ENCODE peak calls at places on chromosomes 13 and 19, in seven cellular contexts. G is T-cell; T is HepG2; J is anterior cingulate cortex; Q is central memory CD8-positive, alpha-beta T cell; Z is activated CD4-positive, alpha-beta T cell treated with anti-CD3 and anti-CD28 coated beads, Interleukin-2, amount 50 U/mL, for 48 hours; E is stimulated activated CD4-positive, alpha-beta T cell treated with anti-CD3 and anti-CD28 coated beads, Interleukin-2, amount 100 ng/mL, for 48 hours. M is an unnamed sample.

GRCh38 chr19:41997851-41998229 is 3.8 kb upstream of the ATP1A3 start:
- DNase-seq in T (no peak), Z (no peak), E (no peak), Q (no peak), G (no peak), J (peak; percentile 50), M (no peak)

GRCh38 chr19:50804420-50805272 is 14.4 kb downstream of the ACP4 start:
- DNase-seq in G (peak; percentile 95), J (peak; percentile 96), E (peak; percentile 96), Z (peak; percentile 99), Q (peak; percentile 94), T (peak; percentile 96), M (peak; percentile 98)

GRCh38 chr13:32639502-32640105 is 53.4 kb downstream of the PDS5B start:
- DNase-seq in Q (no peak), E (peak; percentile 18), Z (peak; percentile 31), G (peak; percentile 23), T (peak; percentile 50), J (no peak), M (peak; percentile 69)

GRCh38 chr13:109857803-109858202 is 71.4 kb upstream of the IRS2 start:
- DNase-seq in T (no peak), J (no peak), E (no peak), G (no peak), Z (no peak), Q (no peak), M (no peak)

GRCh38 chr13:41352935-41353801 is 42.1 kb downstream of the NAA16 start:
- DNase-seq in G (peak; percentile 45), E (peak; percentile 37), T (peak; percentile 35), J (no peak), Q (peak; percentile 56), Z (peak; percentile 16), M (peak; percentile 34)

GRCh38 chr19:29836409-29836825 is 24.6 kb downstream of the CCNE1 start:
- DNase-seq in E (peak; percentile 31), T (no peak), Z (peak; percentile 43), Q (no peak), G (no peak), J (no peak), M (no peak)

GRCh38 chr19:51751655-51752054 is at the start of gene FPR1:
- DNase-seq in G (no peak), T (no peak), E (no peak), Q (no peak), Z (no peak), J (peak; percentile 4), M (peak; percentile 12)

GRCh38 chr19:58261968-58262921 is 16.5 kb upstream of the ZNF8 start:
- DNase-seq in Z (no peak), J (no peak), Q (no peak), T (no peak), G (no peak), E (no peak), M (no peak)

GRCh38 chr13:81302125-81302524 is 961.2 kb upstream of the SPRY2 start:
- DNase-seq in E (no peak), G (no peak), Q (no peak), Z (no peak), T (no peak), J (no peak), M (no peak)

GRCh38 chr19:50514346-50515167 is 844 bp upstream of the ASPDH start:
- DNase-seq in G (no peak), Z (no peak), Q (no peak), T (no peak), E (no peak), J (peak; percentile 77), M (peak; percentile 82)

GRCh38 chr19:20247016-20247683 is 80.1 kb downstream of the ZNF486 start:
- DNase-seq in Z (peak; percentile 37), T (no peak), E (no peak), J (no peak), G (no peak), Q (no peak), M (peak; percentile 60)

GRCh38 chr19:45781282-45782161 is 768 bp downstream of the DMPK start:
- DNase-seq in Z (no peak), E (no peak), T (no peak), G (no peak), J (no peak), Q (no peak), M (no peak)

GRCh38 chr19:54518844-54519243 is 16.2 kb downstream of the LAIR2 start:
- DNase-seq in Q (no peak), E (no peak), J (no peak), T (peak; percentile 27), Z (peak; percentile 6), G (no peak), M (no peak)

GRCh38 chr13:49421391-49421790 is 22.5 kb downstream of the CAB39L start:
- DNase-seq in E (no peak), G (no peak), Q (no peak), T (peak; percentile 81), J (no peak), Z (peak; percentile 10), M (no peak)

GRCh38 chr19:1986357-1987162 is 29.0 kb downstream of the BTBD2 start:
- DNase-seq in Z (no peak), T (no peak), J (no peak), E (no peak), G (no peak), Q (no peak), M (no peak)

GRCh38 chr19:15613338-15613737 is 1.7 kb upstream of the CYP4F8 start:
- DNase-seq in E (no peak), T (no peak), Q (no peak), G (no peak), J (no peak), Z (no peak), M (no peak)

GRCh38 chr13:71922191-71922590 is 55.2 kb upstream of the DACH1 start:
- DNase-seq in T (no peak), E (no peak), G (no peak), Z (no peak), Q (no peak), J (no peak), M (no peak)

GRCh38 chr13:110272227-110272626 is 34.7 kb downstream of the COL4A1 start:
- DNase-seq in E (no peak), G (no peak), Q (no peak), T (no peak), Z (no peak), J (no peak), M (no peak)

GRCh38 chr13:30108913-30109237 is 198.5 kb downstream of the KATNAL1 start:
- DNase-seq in Q (no peak), G (no peak), T (peak; percentile 33), Z (no peak), E (no peak), J (no peak), M (no peak)

GRCh38 chr19:8391274-8392016 is 1.3 kb downstream of the RAB11B start:
- DNase-seq in T (no peak), J (no peak), E (no peak), Z (no peak), G (no peak), Q (no peak), M (no peak)

GRCh38 chr19:50497030-50497420 is 14.0 kb downstream of the JOSD2 start:
- DNase-seq in G (no peak), Q (no peak), T (no peak), E (no peak), Z (no peak), J (no peak), M (no peak)

GRCh38 chr13:22874839-22875238 is 305.9 kb upstream of the SGCG start:
- DNase-seq in J (no peak), T (no peak), E (no peak), Q (no peak), Z (no peak), G (no peak), M (no peak)

GRCh38 chr13:101123028-101123427 is 293.3 kb downstream of the NALCN start:
- DNase-seq in T (no peak), J (no peak), E (no peak), G (no peak), Z (no peak), Q (no peak), M (no peak)

GRCh38 chr13:30274083-30274482 is 33.3 kb downstream of the KATNAL1 start:
- DNase-seq in Z (no peak), G (no peak), E (no peak), J (no peak), T (no peak), Q (no peak), M (no peak)

GRCh38 chr19:24059572-24060295 is 27.3 kb upstream of the ZNF254 start:
- DNase-seq in Z (no peak), T (no peak), E (no peak), G (no peak), Q (no peak), J (no peak), M (no peak)

GRCh38 chr13:110116072-110116487 is 190.9 kb downstream of the COL4A1 start:
- DNase-seq in Q (peak; percentile 18), E (peak; percentile 68), J (no peak), T (peak; percentile 4), G (no peak), Z (peak; percentile 60), M (no peak)

GRCh38 chr19:33052352-33052972 is 12.2 kb downstream of the RHPN2 start:
- DNase-seq in E (no peak), Q (no peak), G (no peak), T (peak; percentile 60), Z (no peak), J (no peak), M (no peak)

GRCh38 chr19:8512115-8512967 is 1.6 kb downstream of the ZNF414 start:
- DNase-seq in Q (no peak), J (no peak), T (peak; percentile 60), Z (peak; percentile 36), G (no peak), E (no peak), M (no peak)

GRCh38 chr19:57099199-57099661 is 20.6 kb upstream of the USP29 start:
- DNase-seq in T (peak; percentile 49), Q (peak; percentile 24), E (peak; percentile 69), G (peak; percentile 3), Z (peak; percentile 68), J (peak; percentile 39), M (peak; percentile 52)